ENCODE peak calls at places on chromosomes 2 and 18, in four cellular contexts. T, S, Y and A are unnamed samples.

GRCh38 chr2:170739048-170739447 is 23.9 kb downstream of the SP5 start:
- DNase-seq in T (peak), Y (no peak), S (no peak), A (peak)

GRCh38 chr2:73089270-73090030 is 17.9 kb upstream of the SFXN5 start:
- DNase-seq in T (peak), S (no peak), Y (no peak), A (peak)

GRCh38 chr18:76528477-76529432 is 33.7 kb upstream of the ZNF516 start:
- DNase-seq in Y (peak), S (peak), T (peak), A (peak)

GRCh38 chr2:66679422-66679821 is 244.5 kb downstream of the MEIS1 start:
- DNase-seq in S (no peak), T (no peak), Y (no peak), A (no peak)

GRCh38 chr2:229714080-229714735 is at the start of gene DNER:
- DNase-seq in T (no peak), S (no peak), Y (peak), A (no peak)

GRCh38 chr2:169038338-169038757 is 7.2 kb upstream of the ABCB11 start:
- DNase-seq in S (no peak), T (no peak), Y (peak), A (no peak)

GRCh38 chr2:166334800-166335199 is 40.9 kb downstream of the SCN9A start:
- DNase-seq in T (no peak), Y (no peak), S (no peak), A (no peak)

GRCh38 chr18:48855422-48856377 is 95.1 kb downstream of the SMAD7 start:
- DNase-seq in Y (peak), T (no peak), S (no peak), A (no peak)

GRCh38 chr18:52150050-52150449 is 189.9 kb upstream of the DCC start:
- DNase-seq in S (no peak), Y (no peak), T (no peak), A (no peak)

GRCh38 chr2:240786871-240787311 is 33.1 kb downstream of the KIF1A start:
- DNase-seq in Y (no peak), S (peak), T (no peak), A (no peak)

GRCh38 chr2:73970850-73971471 is 13.7 kb upstream of the TET3 start:
- DNase-seq in Y (peak), T (peak), S (peak), A (peak)

GRCh38 chr2:6927186-6927585 is 10.0 kb downstream of the RNF144A start:
- DNase-seq in S (no peak), T (no peak), Y (no peak), A (no peak)

GRCh38 chr2:46229134-46230063 is 67.8 kb upstream of the EPAS1 start:
- DNase-seq in T (peak), Y (peak), S (no peak), A (no peak)

GRCh38 chr2:128630974-128631697 is 312.5 kb upstream of the HS6ST1 start:
- DNase-seq in Y (no peak), S (peak), T (no peak), A (no peak)

GRCh38 chr2:71609958-71610357 is 156.6 kb downstream of the DYSF start:
- DNase-seq in T (peak), Y (peak), S (peak), A (peak)

GRCh38 chr2:160426604-160427003 is 67.0 kb downstream of the RBMS1 start:
- DNase-seq in Y (no peak), S (no peak), T (no peak), A (no peak)

GRCh38 chr2:160430001-160430344 is 63.6 kb downstream of the RBMS1 start:
- DNase-seq in T (no peak), Y (no peak), S (no peak), A (no peak)

GRCh38 chr2:160427629-160428424 is 65.8 kb downstream of the RBMS1 start:
- DNase-seq in S (no peak), Y (peak), T (peak), A (peak)

GRCh38 chr2:160429248-160430000 is 64.2 kb downstream of the RBMS1 start:
- DNase-seq in Y (peak), S (no peak), T (peak), A (no peak)

DNA sequence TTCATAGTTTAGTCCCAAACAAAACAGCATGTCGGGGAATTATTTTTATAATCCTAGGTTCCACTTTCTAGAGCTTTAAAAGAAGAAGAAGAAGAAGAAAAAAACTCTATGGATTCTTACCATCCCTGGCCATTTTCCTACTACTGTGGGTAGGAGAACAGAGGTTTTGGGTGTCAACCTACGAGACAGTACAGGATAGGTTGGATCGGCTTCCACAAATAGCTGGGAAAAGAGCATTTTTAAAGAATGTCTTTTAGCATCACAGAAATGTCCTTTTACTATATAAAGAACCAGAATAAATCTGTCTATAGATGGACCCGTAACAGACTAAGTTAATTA is 65.2 kb downstream of the RBMS1 start:
- DNase-seq in S (no peak), T (no peak), Y (no peak), A (no peak)
- H3K4me3 ChIP-seq in S (peak), T (peak), Y (no peak), A (no peak)

GRCh38 chr18:63158012-63158631 is 161.4 kb downstream of the BCL2 start:
- DNase-seq in T (no peak), S (no peak), Y (peak), A (no peak)

GRCh38 chr18:63154350-63155152 is 165.0 kb downstream of the BCL2 start:
- DNase-seq in Y (no peak), T (no peak), S (no peak), A (no peak)

GRCh38 chr18:63157293-63158011 is 162.1 kb downstream of the BCL2 start:
- DNase-seq in Y (peak), T (no peak), S (no peak), A (no peak)

GRCh38 chr18:63155169-63155852 is 164.3 kb downstream of the BCL2 start:
- DNase-seq in T (no peak), S (peak), Y (peak), A (no peak)

DNA sequence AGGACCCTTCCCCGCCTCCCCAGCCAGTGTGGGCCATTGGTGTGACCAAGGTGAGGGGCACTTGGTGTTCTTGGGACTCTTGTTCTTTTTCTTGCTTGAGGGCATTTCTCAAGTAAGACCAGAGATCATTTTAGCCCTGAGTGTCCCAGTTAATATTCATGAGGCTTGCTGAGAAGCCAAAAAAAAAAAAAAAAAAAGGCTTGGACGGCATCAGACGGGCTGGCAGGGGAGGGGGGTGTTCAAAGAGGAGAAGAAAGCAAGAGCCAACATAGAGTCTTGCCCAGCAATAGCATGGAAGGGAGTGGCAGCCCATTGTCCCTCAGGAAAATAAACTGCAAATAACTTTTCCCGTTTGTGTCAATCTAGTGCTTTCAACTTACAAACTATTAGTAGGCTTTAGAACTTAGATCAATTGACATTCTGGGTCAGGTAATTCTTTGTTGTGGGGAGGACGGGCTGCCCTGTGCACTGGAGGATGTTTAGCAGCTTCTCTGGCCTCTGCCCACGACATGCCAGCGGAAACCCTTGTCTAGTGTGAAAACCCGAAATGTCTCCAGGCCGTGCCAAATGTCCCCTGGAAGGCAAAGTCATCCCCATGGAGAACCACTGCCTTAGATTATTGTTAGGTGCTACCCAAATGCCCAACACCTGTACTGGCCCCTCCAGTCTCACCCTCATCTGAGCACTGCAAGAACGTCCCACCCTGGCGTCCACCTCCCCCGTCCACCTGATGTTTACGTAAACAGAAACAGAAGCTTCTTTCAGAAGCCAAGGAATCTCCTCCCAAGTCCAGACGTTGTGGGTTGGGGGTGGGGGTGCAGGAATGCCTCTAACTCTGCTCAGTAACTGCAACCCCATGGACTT is 163.4 kb downstream of the BCL2 start:
- DNase-seq in T (no peak), Y (peak), S (no peak), A (no peak)
- H3K4me3 ChIP-seq in T (no peak), Y (peak), S (no peak), A (no peak)

DNA sequence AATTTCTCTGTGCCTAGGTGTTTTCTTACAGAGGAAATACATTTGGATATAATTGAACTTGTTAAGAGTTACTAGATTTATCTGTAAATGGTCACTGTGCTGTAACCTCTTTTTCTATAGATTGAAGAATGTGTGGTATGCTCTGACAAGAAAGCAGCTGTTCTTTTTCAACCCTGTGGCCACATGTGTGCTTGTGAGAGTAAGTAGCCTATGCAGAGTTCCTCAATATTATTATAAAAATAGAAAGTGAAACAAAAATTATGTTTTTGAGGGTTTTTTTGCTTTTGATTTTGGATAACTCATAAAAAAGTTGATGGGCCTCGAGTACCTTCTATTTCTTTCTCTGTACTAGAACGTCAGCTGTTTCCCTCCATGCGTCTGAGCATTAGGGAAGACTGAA is 112.4 kb downstream of the MIB1 start:
- DNase-seq in S (no peak), T (peak), Y (peak), A (peak)
- H3K4me3 ChIP-seq in S (no peak), T (no peak), Y (peak), A (no peak)

DNA sequence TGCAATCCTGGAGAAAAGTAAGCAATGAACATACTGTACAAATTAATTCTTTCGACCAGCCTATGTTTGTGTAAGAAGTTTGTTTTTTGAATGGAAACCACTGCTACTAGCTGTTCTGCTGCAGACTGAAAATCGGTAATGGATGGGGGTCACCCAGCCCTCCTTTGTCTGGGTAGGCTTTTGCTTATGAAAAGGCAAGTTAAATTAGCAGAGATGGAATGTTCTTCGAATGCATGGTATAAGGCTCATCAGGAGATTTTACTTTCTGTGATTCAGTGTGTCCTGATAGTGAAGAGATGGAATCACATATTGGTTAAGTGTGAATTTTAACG is 53.8 kb downstream of the EEF1B2 start:
- DNase-seq in Y (no peak), T (no peak), S (no peak), A (no peak)
- H3K4me3 ChIP-seq in Y (no peak), T (peak), S (no peak), A (peak)

GRCh38 chr2:19854596-19855235 is 47.1 kb downstream of the TTC32 start:
- DNase-seq in T (no peak), Y (no peak), S (no peak), A (no peak)
- H3K4me3 ChIP-seq in T (no peak), Y (no peak), S (no peak), A (no peak)

DNA sequence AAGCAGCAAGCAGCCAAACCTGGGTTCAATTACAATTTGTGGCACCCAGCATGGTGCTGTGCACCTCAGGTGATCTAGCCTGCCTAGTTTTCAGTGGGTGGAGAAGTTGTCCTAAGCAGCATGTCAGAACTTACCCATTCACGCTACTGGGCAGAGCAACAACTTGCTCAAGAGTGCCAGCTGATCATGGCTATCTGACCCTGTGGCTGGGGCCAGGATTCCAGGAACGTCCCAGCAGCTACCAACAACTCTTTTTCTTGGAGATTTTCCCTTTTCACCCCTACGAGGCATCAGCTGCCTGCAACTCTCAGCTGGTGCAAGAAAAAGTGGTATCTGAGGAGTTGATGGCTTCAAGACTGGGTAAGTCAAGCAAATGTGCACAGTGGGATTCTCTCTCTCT is 83.5 kb downstream of the SH3YL1 start:
- DNase-seq in T (no peak), S (no peak), Y (no peak), A (no peak)
- H3K4me3 ChIP-seq in T (no peak), S (no peak), Y (no peak), A (no peak)

GRCh38 chr2:63058149-63058741 is 7.6 kb downstream of the OTX1 start:
- DNase-seq in T (no peak), S (no peak), Y (no peak), A (peak)
- H3K4me3 ChIP-seq in T (no peak), S (no peak), Y (peak), A (no peak)